ENCODE peak calls at places on chromosomes 6 and 20, in nine cellular contexts. B is DND-41, C is H9, F is GM23338, J is HepG2, K is HCT116, A is hepatocyte, P is neural progenitor cell, N is fibroblast of lung. D is an unnamed sample.
A peak's percentile ranks its signal among the peaks of the same experiment; 100 is the strongest.

GRCh38 chr6:15543262-15543917 is 119.4 kb downstream of the DTNBP1 start:
- DNase-seq in P (no peak), K (no peak), B (no peak), N (no peak), C (no peak), J (no peak), A (no peak), F (no peak), D (no peak)

GRCh38 chr6:26129656-26130055 is 42.4 kb downstream of the HFE start:
- DNase-seq in J (no peak), N (no peak), A (no peak), K (no peak), F (no peak), B (no peak), P (no peak), C (no peak), D (no peak)

GRCh38 chr6:139839506-139840156 is 465.2 kb upstream of the CITED2 start:
- DNase-seq in J (no peak), C (no peak), A (no peak), N (no peak), B (no peak), F (no peak), K (no peak), P (no peak), D (no peak)

GRCh38 chr6:38943964-38944363 is 104.6 kb upstream of the GLP1R start:
- DNase-seq in K (no peak), P (peak; percentile 39), N (no peak), A (no peak), C (peak; percentile 44), J (no peak), F (peak; percentile 49), B (no peak), D (peak; percentile 27)

GRCh38 chr6:158737710-158738615 is 81.2 kb downstream of the EZR start:
- DNase-seq in C (no peak), B (no peak), K (peak; percentile 92), J (no peak), P (no peak), F (no peak), A (no peak), N (peak; percentile 78), D (peak; percentile 81)

GRCh38 chr6:15299430-15300131 is 53.7 kb downstream of the JARID2 start:
- DNase-seq in N (peak; percentile 61), C (no peak), K (no peak), A (peak; percentile 23), B (peak; percentile 39), P (no peak), F (no peak), J (peak; percentile 60), D (peak; percentile 34)

GRCh38 chr6:155185544-155185943 is 78.3 kb upstream of the CLDN20 start:
- DNase-seq in B (no peak), C (peak; percentile 80), N (peak; percentile 74), K (peak; percentile 23), J (no peak), A (peak; percentile 79), P (peak; percentile 76), F (peak; percentile 59), D (peak; percentile 69)

GRCh38 chr20:62705626-62706025 is 3.0 kb upstream of the NTSR1 start:
- DNase-seq in J (no peak), F (no peak), N (no peak), A (no peak), P (no peak), K (no peak), C (no peak), B (no peak), D (no peak)

GRCh38 chr20:60254901-60255411 is 296.7 kb downstream of the CDH26 start:
- DNase-seq in F (no peak), A (no peak), K (no peak), N (peak; percentile 64), C (no peak), P (peak; percentile 23), J (no peak), B (no peak), D (peak; percentile 47)

GRCh38 chr6:159981171-159981571 is 12.3 kb downstream of the IGF2R start:
- DNase-seq in A (no peak), F (no peak), B (no peak), N (no peak), C (no peak), J (no peak), K (no peak), P (no peak), D (no peak)

GRCh38 chr6:162856885-162857284 is 129.1 kb downstream of the PACRG start:
- DNase-seq in K (peak; percentile 29), C (peak; percentile 77), P (peak; percentile 88), A (peak; percentile 80), F (peak; percentile 91), J (peak; percentile 64), N (peak; percentile 90), B (no peak), D (peak; percentile 66)

GRCh38 chr20:25136643-25137559 is 55.0 kb upstream of the VSX1 start:
- DNase-seq in F (no peak), J (no peak), A (peak; percentile 30), N (peak; percentile 93), B (no peak), P (no peak), C (no peak), K (peak; percentile 38), D (peak; percentile 78)

GRCh38 chr6:63140682-63141318 is 70.5 kb upstream of the FKBP1C start:
- DNase-seq in P (no peak), K (no peak), B (no peak), N (no peak), F (no peak), C (no peak), A (no peak), J (no peak), D (no peak)

GRCh38 chr20:19786311-19786710 is 28.3 kb downstream of the RIN2 start:
- DNase-seq in P (peak; percentile 44), A (no peak), K (no peak), B (no peak), N (peak; percentile 98), F (peak; percentile 60), J (no peak), C (peak; percentile 43), D (peak; percentile 75)

GRCh38 chr6:161876231-161876630 is 602.4 kb upstream of the AGPAT4 start:
- DNase-seq in A (no peak), F (no peak), J (no peak), B (no peak), K (no peak), C (no peak), P (no peak), N (no peak), D (no peak)

GRCh38 chr6:47655719-47656595 is 42.4 kb upstream of the ADGRF4 start:
- DNase-seq in F (peak; percentile 59), B (peak; percentile 27), K (peak; percentile 62), J (no peak), P (peak; percentile 50), A (peak; percentile 81), N (peak; percentile 78), C (peak; percentile 90), D (peak; percentile 91)

DNA sequence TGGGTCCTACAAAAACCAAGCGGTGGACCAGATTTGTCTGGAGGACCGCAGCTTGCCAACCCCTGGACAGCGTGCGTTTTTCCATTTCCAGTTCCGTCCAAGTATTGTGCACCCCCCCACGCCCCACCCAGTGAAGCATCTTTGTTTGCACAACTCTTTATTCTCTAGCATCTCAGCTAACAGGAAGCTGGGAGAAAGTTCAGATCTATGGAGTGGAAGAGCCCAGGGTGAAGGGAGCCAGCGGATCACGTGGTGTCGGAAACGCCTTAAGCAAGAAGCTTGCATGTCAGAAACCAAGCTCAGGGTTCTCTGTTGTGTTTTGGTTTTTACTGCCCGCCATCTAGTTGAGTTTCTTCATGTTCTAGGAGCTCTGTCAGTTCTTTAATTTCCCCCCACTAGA is 29.9 kb downstream of the ARID1B start:
- DNase-seq in K (no peak), P (no peak), F (peak; percentile 46), A (no peak), B (no peak), C (no peak), J (no peak), N (no peak), D (no peak)
- H3K4me1 ChIP-seq in K (no peaks in the 10 kb centered on the region), P (peaks cover 4% of the 10 kb centered on the region), F (peaks cover 32% of the 10 kb centered on the region), A (peaks cover 5% of the 10 kb centered on the region), B (no peaks in the 10 kb centered on the region), C (peaks cover 3% of the 10 kb centered on the region), J (peaks cover 10% of the 10 kb centered on the region), N (no peaks in the 10 kb centered on the region), D (no peaks in the 10 kb centered on the region)

GRCh38 chr6:11139051-11139960 is 27.8 kb upstream of the ERVFRD-1 start:
- DNase-seq in B (no peak), P (no peak), C (no peak), N (peak; percentile 61), K (no peak), A (no peak), F (no peak), J (no peak), D (no peak)
- H2AFZ ChIP-seq in B (no peak overlapping the region), P (no peak overlapping the region), C (no peak overlapping the region), N (no peak overlapping the region), K (no peak overlapping the region), A (no peak overlapping the region), F (no peak overlapping the region), J (no peak overlapping the region), D (no peak overlapping the region)

GRCh38 chr20:64114356-64114971 is 7.1 kb upstream of the NPBWR2 start:
- DNase-seq in N (no peak), J (no peak), F (peak; percentile 0), B (no peak), P (no peak), C (no peak), A (no peak), K (no peak), D (no peak)

GRCh38 chr20:64113796-64114355 is 6.5 kb upstream of the NPBWR2 start:
- DNase-seq in A (no peak), J (no peak), F (peak; percentile 0), N (no peak), K (no peak), B (no peak), C (no peak), P (no peak), D (no peak)

GRCh38 chr20:64111841-64112641 is 4.7 kb upstream of the NPBWR2 start:
- DNase-seq in N (no peak), K (no peak), A (no peak), B (no peak), J (no peak), F (peak; percentile 3), P (no peak), C (no peak), D (no peak)

GRCh38 chr20:64112691-64113443 is 5.5 kb upstream of the NPBWR2 start:
- DNase-seq in P (no peak), N (no peak), C (no peak), K (no peak), F (peak; percentile 1), A (no peak), B (no peak), J (no peak), D (no peak)

GRCh38 chr20:64113444-64113775 is 6.0 kb upstream of the NPBWR2 start:
- DNase-seq in B (no peak), F (no peak), A (no peak), K (no peak), N (no peak), P (no peak), J (no peak), C (no peak), D (no peak)
- H3K4me1 ChIP-seq in B (no peaks in the 10 kb centered on the region), F (no peaks in the 10 kb centered on the region), A (no peaks in the 10 kb centered on the region), K (no peaks in the 10 kb centered on the region), N (no peaks in the 10 kb centered on the region), P (no peaks in the 10 kb centered on the region), J (peaks cover 21% of the 10 kb centered on the region), C (no peaks in the 10 kb centered on the region), D (no peaks in the 10 kb centered on the region)

DNA sequence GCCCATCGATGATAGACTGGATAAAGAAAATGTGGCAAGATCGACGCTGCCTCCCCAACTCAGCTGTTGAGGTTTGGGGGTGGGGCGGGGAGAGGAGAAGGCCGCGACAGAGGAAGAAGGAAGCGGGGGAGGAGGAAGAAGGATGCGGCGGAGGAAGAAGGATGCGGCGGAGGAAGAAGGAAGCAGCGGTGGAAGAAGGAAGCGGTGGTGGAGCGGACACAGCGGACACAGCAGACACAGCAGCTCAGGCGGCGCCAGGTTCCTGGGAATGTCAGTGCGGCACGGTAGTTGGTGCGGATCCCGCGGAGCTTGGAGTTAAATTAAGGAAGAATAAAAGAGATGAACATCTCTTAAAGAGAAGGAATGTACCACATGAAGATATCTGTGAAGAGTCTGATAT is 163.9 kb upstream of the NT5E start:
- DNase-seq in C (no peak), P (no peak), J (no peak), K (no peak), A (no peak), N (no peak), F (no peak), B (no peak), D (no peak)
- H2AFZ ChIP-seq in C (no peak overlapping the region), P (no peak overlapping the region), J (no peak overlapping the region), K (no peak overlapping the region), A (no peak overlapping the region), N (no peak overlapping the region), F (no peak overlapping the region), B (no peak overlapping the region), D (no peak overlapping the region)